ENCODE peak calls at places on chromosomes 7 and 10, in four cellular contexts. A is adrenal gland, V is tibial nerve, R is thyroid gland. S is an unnamed sample.

GRCh38 chr7:63117-63480 is 129.3 kb upstream of the FAM20C start:
- DNase-seq in R (no peak), V (no peak), A (no peak), S (no peak)

GRCh38 chr10:34286136-34286739 is 528.9 kb downstream of the PARD3 start:
- DNase-seq in R (no peak), V (no peak), A (peak), S (no peak)

GRCh38 chr7:116356979-116357378 is 142.6 kb upstream of the CAV2 start:
- DNase-seq in A (no peak), V (no peak), R (no peak), S (peak)

GRCh38 chr10:98096316-98096715 is 38.1 kb upstream of the R3HCC1L start:
- DNase-seq in A (no peak), V (no peak), R (no peak), S (no peak)

GRCh38 chr10:78180306-78180705 is 146.6 kb downstream of the RPS24 start:
- DNase-seq in V (no peak), A (no peak), R (no peak), S (no peak)

GRCh38 chr10:6054884-6055283 is 7.3 kb downstream of the IL2RA start:
- DNase-seq in A (no peak), V (no peak), R (no peak), S (no peak)

GRCh38 chr7:6502886-6503285 is 48.4 kb downstream of the GRID2IP start:
- DNase-seq in A (peak), R (peak), V (no peak), S (no peak)

GRCh38 chr10:59079386-59080226 is 96.8 kb upstream of the PHYHIPL start:
- DNase-seq in V (no peak), A (no peak), R (no peak), S (peak)

GRCh38 chr7:96636342-96636865 is 73.2 kb downstream of the SEM1 start:
- DNase-seq in R (no peak), A (no peak), V (no peak), S (no peak)

GRCh38 chr7:18429547-18429946 is 66.0 kb upstream of the HDAC9 start:
- DNase-seq in R (no peak), A (no peak), V (no peak), S (peak)

GRCh38 chr7:117901089-117901797 is 28.0 kb upstream of the CTTNBP2 start:
- DNase-seq in V (no peak), R (peak), A (no peak), S (no peak)

GRCh38 chr10:99993994-99994689 is 15.6 kb downstream of the DNMBP start:
- DNase-seq in A (peak), V (peak), R (peak), S (peak)

GRCh38 chr7:134534633-134535032 is 7.3 kb downstream of the AKR1B10 start:
- DNase-seq in R (no peak), V (no peak), A (no peak), S (no peak)

GRCh38 chr10:133008736-133009135 is 66.4 kb upstream of the CFAP46 start:
- DNase-seq in R (no peak), A (no peak), V (no peak), S (no peak)

GRCh38 chr10:2839081-2839725 is 228.1 kb upstream of the PFKP start:
- DNase-seq in A (peak), R (peak), V (no peak), S (peak)

GRCh38 chr10:8059191-8059936 is 4.9 kb downstream of the GATA3 start:
- DNase-seq in V (no peak), R (no peak), A (no peak), S (no peak)
- H3K4me3 ChIP-seq in V (no peak), R (no peak), A (no peak), S (no peak)

GRCh38 chr10:18723801-18724200 is 64.6 kb downstream of the ARL5B start:
- DNase-seq in A (no peak), V (no peak), R (no peak), S (no peak)
- H3K4me3 ChIP-seq in A (no peak), V (no peak), R (no peak), S (no peak)

GRCh38 chr7:128941946-128942526 is 4.3 kb downstream of the IRF5 start:
- DNase-seq in R (no peak), V (no peak), A (no peak), S (no peak)

GRCh38 chr7:128939861-128940410 is 2.2 kb downstream of the IRF5 start:
- DNase-seq in R (no peak), A (no peak), V (no peak), S (no peak)

GRCh38 chr7:128941323-128941890 is 3.7 kb downstream of the IRF5 start:
- DNase-seq in A (no peak), V (no peak), R (no peak), S (no peak)

GRCh38 chr7:128939075-128939860 is 1.5 kb downstream of the IRF5 start:
- DNase-seq in R (no peak), A (no peak), V (no peak), S (no peak)

GRCh38 chr7:128940494-128941322 is 3.0 kb downstream of the IRF5 start:
- DNase-seq in V (no peak), R (no peak), A (no peak), S (no peak)
- H3K4me3 ChIP-seq in V (peak), R (no peak), A (no peak), S (no peak)

GRCh38 chr10:61964059-61964709 is 62.7 kb downstream of the ARID5B start:
- DNase-seq in V (no peak), R (no peak), A (no peak), S (no peak)

GRCh38 chr10:61967298-61967697 is 65.8 kb downstream of the ARID5B start:
- DNase-seq in V (no peak), A (no peak), R (no peak), S (no peak)

GRCh38 chr10:61963669-61964058 is 62.2 kb downstream of the ARID5B start:
- DNase-seq in R (no peak), V (no peak), A (no peak), S (no peak)

GRCh38 chr10:61965694-61966284 is 64.3 kb downstream of the ARID5B start:
- DNase-seq in A (no peak), V (no peak), R (no peak), S (no peak)

DNA sequence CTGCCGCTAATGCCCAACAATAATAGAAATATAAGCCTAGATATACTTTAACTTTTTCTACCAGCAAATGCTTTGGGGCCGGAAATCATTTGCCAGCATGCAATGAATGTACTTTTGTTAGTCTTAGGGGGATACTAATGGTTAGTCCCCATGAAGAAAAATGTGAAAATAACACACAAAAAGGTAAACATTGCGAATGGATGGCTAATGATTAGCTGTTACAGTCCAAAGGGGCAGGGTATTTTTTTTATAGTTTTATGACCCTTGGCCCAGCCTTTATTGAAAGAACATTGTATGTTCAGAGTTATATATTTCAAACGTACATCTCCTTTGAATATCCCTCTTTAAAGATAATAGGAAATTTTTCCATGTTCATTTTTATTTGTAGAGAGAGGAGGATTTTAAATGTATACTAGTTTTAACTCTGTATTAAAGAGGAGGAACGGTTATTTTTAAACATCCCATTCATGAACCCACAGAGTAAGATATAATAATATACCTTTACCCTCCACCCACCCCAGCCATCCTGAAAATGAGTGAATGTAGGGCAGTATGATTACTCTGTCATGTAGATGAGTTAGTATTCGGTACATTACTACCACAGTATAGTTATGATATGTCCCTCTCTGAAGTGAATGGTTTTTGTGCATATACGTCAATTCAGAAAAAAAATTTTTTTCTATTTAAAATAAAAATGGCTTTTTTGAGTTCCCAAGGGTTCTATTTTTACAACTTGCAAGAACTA is 63.6 kb downstream of the ARID5B start:
- DNase-seq in A (no peak), R (no peak), V (no peak), S (no peak)
- H3K4me3 ChIP-seq in A (no peak), R (no peak), V (no peak), S (no peak)

DNA sequence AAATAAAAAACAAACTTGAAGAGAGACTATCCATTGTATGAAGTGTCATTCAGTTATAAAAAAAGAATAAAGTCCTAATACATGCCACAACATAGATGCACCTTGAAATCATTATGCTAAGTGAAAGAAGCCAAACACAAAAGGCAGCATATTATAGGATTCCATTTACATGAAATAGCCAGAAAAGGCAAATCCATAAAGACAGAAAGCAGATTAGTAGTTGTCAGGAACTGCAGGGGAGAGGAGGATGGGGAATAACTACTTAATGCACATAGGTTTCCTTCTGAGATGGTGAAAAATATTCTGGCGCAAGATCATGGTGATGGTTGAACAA is 6.6 kb upstream of the PON1 start:
- DNase-seq in A (no peak), V (no peak), R (no peak), S (no peak)
- H3K4me3 ChIP-seq in A (peak), V (peak), R (no peak), S (peak)

DNA sequence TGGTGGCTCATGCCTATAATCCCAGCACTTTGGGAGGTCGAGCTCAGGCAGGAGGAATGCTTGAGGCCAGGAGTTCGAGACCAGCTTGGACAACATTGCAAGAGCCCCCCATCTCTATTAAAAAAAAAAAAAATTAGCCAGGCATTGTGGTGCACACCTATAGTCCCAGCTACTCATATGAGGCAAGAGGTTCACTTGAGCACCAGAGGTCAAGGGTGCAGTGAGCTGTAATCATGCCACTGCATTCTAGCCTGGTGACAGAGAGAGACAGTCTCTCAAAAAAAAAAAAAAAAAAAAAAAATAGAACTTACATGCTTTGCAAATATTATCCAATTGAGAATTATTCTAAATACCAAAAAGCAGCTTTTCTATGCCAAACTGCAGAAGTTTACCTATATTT is 11.0 kb downstream of the KIN start:
- DNase-seq in A (no peak), V (no peak), R (no peak), S (no peak)
- H3K4me3 ChIP-seq in A (no peak), V (no peak), R (no peak), S (no peak)

DNA sequence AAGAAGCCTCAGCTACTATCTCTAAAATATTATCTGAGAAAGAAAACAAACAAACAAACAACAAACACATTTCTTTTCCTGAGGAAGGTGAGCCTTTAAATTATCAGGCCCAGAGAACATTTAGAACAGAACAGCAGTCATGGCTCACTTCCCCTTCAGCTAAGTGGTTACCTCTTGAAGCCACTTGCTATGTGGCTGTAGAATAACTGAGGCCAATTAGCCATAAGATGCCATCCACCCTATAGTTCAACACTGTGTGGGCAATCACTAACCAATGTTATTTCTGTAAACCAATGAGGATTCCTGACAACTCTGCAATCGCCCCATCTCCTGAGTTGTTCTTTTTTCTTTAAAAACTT is 3.7 kb upstream of the UPP1 start:
- DNase-seq in R (no peak), A (no peak), V (no peak), S (no peak)
- H3K4me3 ChIP-seq in R (no peak), A (no peak), V (no peak), S (no peak)

S was measured in fibroblast of pulmonary artery.